ENCODE peak calls at places on chromosome 6, in eight cellular contexts. M is RWPE1; S is dermis blood vessel endothelial cell; O is RCC 7860; Q is AG04450; K is RWPE2; V is NCI-H1417; U is stimulated activated CD4-positive, alpha-beta T cell treated with anti-CD3 and anti-CD28 coated beads, Interleukin-15, amount 100 ng/mL, for 1 hour. C is an unnamed sample.

GRCh38 chr6:1200706-1201105 is 111.2 kb upstream of the FOXQ1 start:
- DNase-seq in V (no peak), Q (no peak), O (peak), M (no peak), K (no peak), S (no peak), U (no peak), C (no peak)

GRCh38 chr6:166529571-166529970 is 56.9 kb downstream of the RAMACL start:
- DNase-seq in Q (no peak), O (no peak), K (no peak), S (no peak), M (no peak), V (no peak), U (no peak), C (no peak)

GRCh38 chr6:95133578-95133977 is 443.8 kb upstream of the MANEA start:
- DNase-seq in U (no peak), O (no peak), S (no peak), V (peak), M (peak), Q (no peak), K (no peak), C (peak)

GRCh38 chr6:30019819-30020218 is 41.2 kb upstream of the POLR1H start:
- DNase-seq in O (no peak), M (no peak), V (no peak), K (no peak), Q (no peak), S (no peak), U (no peak), C (no peak)

GRCh38 chr6:3513416-3513815 is 56.6 kb upstream of the SLC22A23 start:
- DNase-seq in Q (no peak), U (no peak), K (no peak), S (no peak), V (no peak), O (no peak), M (no peak), C (no peak)

GRCh38 chr6:132219901-132220300 is 181.4 kb downstream of the MOXD1 start:
- DNase-seq in S (no peak), V (no peak), Q (no peak), K (no peak), O (no peak), U (no peak), M (no peak), C (no peak)

GRCh38 chr6:168725821-168726220 is 284.8 kb downstream of the SMOC2 start:
- DNase-seq in M (no peak), O (no peak), U (no peak), Q (no peak), K (no peak), S (no peak), V (no peak), C (peak)

GRCh38 chr6:33297956-33298772 is 578 bp downstream of the RGL2 start:
- DNase-seq in M (peak), K (no peak), S (peak), U (no peak), O (peak), V (no peak), Q (no peak), C (no peak)

GRCh38 chr6:47094351-47094925 is 52.3 kb upstream of the ADGRF1 start:
- DNase-seq in M (peak), O (no peak), Q (no peak), K (no peak), U (no peak), V (no peak), S (peak), C (no peak)

GRCh38 chr6:166023273-166023989 is 144.2 kb downstream of the TBXT start:
- DNase-seq in M (no peak), U (no peak), S (no peak), O (no peak), V (no peak), Q (no peak), K (no peak), C (no peak)

C was measured in NCI-H2081.